ENCODE peak calls at places on chromosome 17, in six cellular contexts. P is skeletal muscle cell, X is cardiac muscle cell, L is choroid plexus epithelial cell, V is tibial nerve, N is psoas muscle. U is an unnamed sample.

GRCh38 chr17:72116692-72117469 is 3.9 kb upstream of the SOX9 start:
- DNase-seq in X (peak; percentile 47), N (no peak), V (no peak), L (peak; percentile 48), P (no peak), U (peak; percentile 27)

GRCh38 chr17:13355054-13355453 is 246.7 kb downstream of the HS3ST3A1 start:
- DNase-seq in P (no peak), N (no peak), V (no peak), L (no peak), X (no peak), U (no peak)

GRCh38 chr17:4881761-4882555 is 17.4 kb upstream of the C17orf107 start:
- DNase-seq in P (no peak), L (peak; percentile 61), V (no peak), N (peak; percentile 43), X (peak; percentile 45), U (peak; percentile 33)

GRCh38 chr17:2082003-2082862 is 27.3 kb downstream of the HIC1 start:
- DNase-seq in L (no peak), N (no peak), X (no peak), V (no peak), P (no peak), U (peak; percentile 90)

GRCh38 chr17:10429416-10430045 is 7.8 kb upstream of the MYH8 start:
- DNase-seq in L (no peak), V (no peak), X (peak; percentile 53), P (no peak), N (no peak), U (peak; percentile 54)

GRCh38 chr17:68391561-68392268 is 65.6 kb downstream of the WIPI1 start:
- DNase-seq in L (no peak), V (no peak), N (no peak), X (peak; percentile 62), P (no peak), U (no peak)

GRCh38 chr17:69761011-69761410 is 314.0 kb upstream of the KCNJ16 start:
- DNase-seq in N (no peak), V (no peak), P (no peak), X (no peak), L (peak; percentile 26), U (no peak)

GRCh38 chr17:6797718-6798351 is 21.8 kb downstream of the FBXO39 start:
- DNase-seq in V (no peak), X (no peak), N (no peak), P (no peak), L (no peak), U (peak; percentile 64)

GRCh38 chr17:47325176-47325575 is 1.4 kb downstream of the EFCAB13 start:
- DNase-seq in P (no peak), X (no peak), L (no peak), N (no peak), V (no peak), U (no peak)

DNA sequence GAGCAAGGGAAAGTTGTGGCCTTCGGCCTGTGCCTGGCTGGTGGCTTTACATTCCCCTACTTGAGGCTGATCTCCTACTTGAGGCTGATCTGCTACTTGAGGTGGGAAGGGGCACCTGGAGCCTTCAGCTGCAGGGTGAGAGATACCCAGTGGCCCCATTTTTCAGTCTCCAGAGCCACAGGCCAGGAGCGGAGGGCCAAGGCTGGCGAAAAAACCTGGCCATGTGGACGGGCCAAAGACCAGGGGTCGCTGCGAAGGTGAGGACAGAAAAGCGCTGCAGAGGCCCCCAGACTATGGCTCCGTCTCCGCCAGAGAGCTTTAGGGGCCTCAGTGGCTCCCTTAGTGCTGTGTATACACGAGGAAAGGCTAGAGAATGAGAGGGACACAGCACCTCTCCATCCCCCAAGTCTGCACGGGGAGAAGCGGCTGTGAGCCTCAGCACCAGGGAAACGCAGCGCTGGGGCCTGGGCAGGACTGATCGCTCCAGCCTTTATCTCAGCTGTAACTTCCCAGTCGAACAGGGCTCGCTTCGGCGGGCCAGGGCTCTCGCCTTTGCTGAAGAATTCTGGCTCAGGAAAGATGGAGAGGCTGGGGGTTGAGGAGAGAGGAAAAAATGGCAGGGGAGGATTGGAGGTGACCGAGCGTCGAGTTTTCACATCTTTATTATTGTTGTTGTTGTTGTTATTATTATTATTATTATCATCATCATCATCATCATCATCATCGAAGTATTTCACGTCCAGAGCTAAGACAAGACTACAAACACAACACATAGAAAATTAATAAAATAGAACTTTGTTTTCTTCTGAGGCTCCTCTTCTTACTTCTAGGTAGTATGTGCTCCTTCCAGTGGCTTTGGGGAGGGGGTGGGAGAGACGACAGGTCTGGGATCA is 1.8 kb upstream of the HOXB5 start:
- DNase-seq in P (no peak), X (no peak), L (no peak), N (no peak), V (no peak), U (no peak)
- H3K4me3 ChIP-seq in P (peak overlapping the region; percentile 51), X (no peak overlapping the region), L (no peak overlapping the region), N (no peak overlapping the region), V (no peak overlapping the region), U (no peak overlapping the region)

GRCh38 chr17:76538281-76538931 is 897 bp upstream of the CYGB start:
- DNase-seq in N (peak; percentile 37), L (no peak), X (no peak), P (no peak), V (no peak), U (no peak)
- H3K4me3 ChIP-seq in N (peak overlapping the region; percentile 65), L (peak overlapping the region; percentile 62), X (peak overlapping the region; percentile 42), P (peak overlapping the region; percentile 55), V (peak overlapping the region; percentile 39), U (peak overlapping the region; percentile 72)

GRCh38 chr17:34255841-34256240 is 756 bp downstream of the CCL2 start:
- DNase-seq in L (no peak), P (no peak), V (no peak), X (no peak), N (no peak), U (no peak)
- H3K4me3 ChIP-seq in L (peak overlapping the region; percentile 42), P (peak overlapping the region; percentile 45), V (peak overlapping the region; percentile 14), X (no peak overlapping the region), N (peak overlapping the region; percentile 63), U (peak overlapping the region; percentile 48)

DNA sequence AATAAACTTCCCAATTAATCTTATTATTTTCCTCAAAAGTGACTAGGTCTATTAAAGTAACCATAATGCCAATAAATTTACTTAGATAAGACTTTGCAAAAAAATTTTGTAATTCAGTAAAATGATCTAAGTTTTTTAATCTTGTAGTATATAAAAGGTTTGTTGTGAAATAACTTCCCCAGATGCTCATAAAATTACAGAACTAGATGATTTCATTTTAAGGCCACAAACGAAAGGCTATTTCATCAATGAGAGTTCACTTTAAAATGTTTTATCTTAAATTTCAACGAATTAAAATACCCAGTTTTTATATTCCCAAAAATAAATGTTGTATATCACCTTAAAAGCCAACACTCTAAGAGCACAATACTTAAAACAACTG is 170.1 kb downstream of the CYB561 start:
- DNase-seq in P (no peak), N (no peak), V (no peak), X (no peak), L (no peak), U (peak; percentile 58)
- H3K4me3 ChIP-seq in P (no peak overlapping the region), N (no peak overlapping the region), V (no peak overlapping the region), X (no peak overlapping the region), L (no peak overlapping the region), U (no peak overlapping the region)

GRCh38 chr17:15999974-16000827 is 577 bp downstream of the TTC19 start:
- DNase-seq in N (no peak), P (no peak), L (peak; percentile 45), X (peak; percentile 44), V (no peak), U (peak; percentile 44)
- H3K4me3 ChIP-seq in N (peak overlapping the region; percentile 80), P (peak overlapping the region; percentile 82), L (peak overlapping the region; percentile 87), X (peak overlapping the region; percentile 52), V (peak overlapping the region; percentile 64), U (peak overlapping the region; percentile 76)

U was measured in fibroblast of villous mesenchyme.